ENCODE peak calls at places on chromosomes 6 and 20, in nine cellular contexts. V, O, F, C, Q, N, J, H and X are unnamed samples.
A peak's percentile ranks its signal among the peaks of the same experiment; 100 is the strongest.

GRCh38 chr20:1001981-1002681 is at the start of gene RSPO4:
- DNase-seq in V (no peak), O (no peak), F (no peak), C (no peak), Q (no peak), N (no peak), J (no peak), H (no peak), X (no peak)

GRCh38 chr6:44869321-44869897 is 458.7 kb upstream of the RUNX2 start:
- DNase-seq in V (no peak), O (no peak), F (no peak), C (no peak), Q (peak; percentile 2), N (no peak), J (no peak), H (no peak), X (no peak)

GRCh38 chr6:16498237-16498636 is 259.9 kb downstream of the GMPR start:
- DNase-seq in V (peak; percentile 27), O (no peak), F (no peak), C (no peak), Q (peak; percentile 86), N (no peak), J (no peak), H (no peak), X (no peak)

GRCh38 chr6:135291288-135292116 is 110.4 kb downstream of the MYB start:
- DNase-seq in V (peak; percentile 70), O (no peak), F (no peak), C (peak; percentile 12), Q (peak; percentile 21), N (peak; percentile 40), J (peak; percentile 64), H (peak; percentile 4), X (peak; percentile 31)

GRCh38 chr6:96795481-96795880 is 41.8 kb downstream of the GPR63 start:
- DNase-seq in V (no peak), O (no peak), F (no peak), C (no peak), Q (no peak), N (no peak), J (no peak), H (no peak), X (no peak)

GRCh38 chr6:37137201-37137880 is 32.6 kb upstream of the PIM1 start:
- DNase-seq in V (peak; percentile 99), O (peak; percentile 87), F (no peak), C (peak; percentile 68), Q (peak; percentile 96), N (peak; percentile 99), J (no peak), H (peak; percentile 98), X (peak; percentile 98)

GRCh38 chr6:143112837-143113236 is 52.1 kb downstream of the AIG1 start:
- DNase-seq in V (no peak), O (no peak), F (no peak), C (no peak), Q (no peak), N (no peak), J (no peak), H (no peak), X (no peak)

GRCh38 chr20:4973330-4974097 is 27.8 kb downstream of the SLC23A2 start:
- DNase-seq in V (peak; percentile 85), O (no peak), F (no peak), C (no peak), Q (no peak), N (peak; percentile 66), J (no peak), H (peak; percentile 87), X (peak; percentile 89)

GRCh38 chr6:28982476-28983266 is 22.4 kb downstream of the ZNF311 start:
- DNase-seq in V (peak; percentile 53), O (peak; percentile 22), F (no peak), C (no peak), Q (peak; percentile 65), N (peak; percentile 79), J (peak; percentile 90), H (peak; percentile 52), X (peak; percentile 73)

GRCh38 chr6:83341765-83342164 is 89.1 kb downstream of the ME1 start:
- DNase-seq in V (no peak), O (no peak), F (no peak), C (no peak), Q (no peak), N (no peak), J (no peak), H (no peak), X (peak; percentile 7)

GRCh38 chr20:33647603-33648395 is 14.3 kb upstream of the C20orf144 start:
- DNase-seq in V (peak; percentile 85), O (no peak), F (no peak), C (no peak), Q (peak; percentile 66), N (peak; percentile 95), J (no peak), H (peak; percentile 82), X (peak; percentile 75)

GRCh38 chr20:38776363-38776762 is 28.1 kb downstream of the ACTR5 start:
- DNase-seq in V (no peak), O (no peak), F (no peak), C (no peak), Q (no peak), N (no peak), J (no peak), H (no peak), X (no peak)

GRCh38 chr6:117513778-117514371 is 31.4 kb downstream of the DCBLD1 start:
- DNase-seq in V (peak; percentile 46), O (no peak), F (no peak), C (no peak), Q (no peak), N (no peak), J (no peak), H (no peak), X (no peak)

GRCh38 chr6:34350100-34350936 is 42.2 kb downstream of the NUDT3 start:
- DNase-seq in V (no peak), O (no peak), F (no peak), C (no peak), Q (no peak), N (no peak), J (no peak), H (peak; percentile 17), X (no peak)

GRCh38 chr6:7143161-7143974 is 35.6 kb downstream of the RREB1 start:
- DNase-seq in V (no peak), O (no peak), F (peak; percentile 38), C (no peak), Q (no peak), N (no peak), J (peak; percentile 91), H (no peak), X (no peak)

GRCh38 chr6:166988674-166989201 is 10.5 kb upstream of the CEP43 start:
- DNase-seq in V (peak; percentile 26), O (no peak), F (no peak), C (no peak), Q (no peak), N (no peak), J (no peak), H (no peak), X (no peak)

GRCh38 chr6:12504325-12504966 is 212.1 kb upstream of the PHACTR1 start:
- DNase-seq in V (no peak), O (peak; percentile 32), F (no peak), C (peak; percentile 48), Q (peak; percentile 25), N (no peak), J (peak; percentile 39), H (no peak), X (peak; percentile 41)

GRCh38 chr6:158259845-158260244 is 52.4 kb upstream of the TULP4 start:
- DNase-seq in V (no peak), O (no peak), F (no peak), C (no peak), Q (no peak), N (no peak), J (no peak), H (no peak), X (no peak)

GRCh38 chr6:159688977-159689376 is 4.1 kb downstream of the SOD2 start:
- DNase-seq in V (no peak), O (no peak), F (no peak), C (no peak), Q (no peak), N (no peak), J (no peak), H (no peak), X (no peak)
- H3K4me3 ChIP-seq in V (no peak overlapping the region), O (no peak overlapping the region), F (peak overlapping the region; percentile 2), C (no peak overlapping the region), Q (no peak overlapping the region), N (no peak overlapping the region), J (no peak overlapping the region), H (no peak overlapping the region), X (no peak overlapping the region)

DNA sequence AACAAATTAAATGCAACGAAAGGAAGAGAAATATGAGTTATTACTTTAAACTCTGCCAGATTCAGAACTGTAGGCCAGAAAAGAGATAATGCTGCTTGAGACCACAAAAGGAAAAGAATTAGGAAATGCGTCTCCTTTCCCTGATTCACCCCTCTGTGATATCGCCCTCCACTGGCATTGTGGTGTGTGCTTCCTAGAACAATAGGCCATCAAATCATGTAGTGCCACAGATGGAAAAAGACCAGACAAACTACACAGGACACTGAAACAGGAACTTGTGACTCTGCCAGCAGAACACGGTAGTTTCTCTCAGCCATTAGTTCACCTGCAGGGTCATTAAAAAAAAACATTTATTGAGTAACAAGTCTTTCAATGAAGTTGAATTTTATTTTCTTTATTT is 14.8 kb upstream of the LAMA4 start:
- DNase-seq in V (no peak), O (peak; percentile 39), F (no peak), C (no peak), Q (no peak), N (no peak), J (no peak), H (peak; percentile 64), X (peak; percentile 73)
- TF ChIP-seq CTCF in V (peak; percentile 19), O (peak; percentile 69), F (no peak), C (peak; percentile 43), Q (peak; percentile 8), N (peak; percentile 39), J (no peak), H (peak; percentile 67), X (peak; percentile 69)

GRCh38 chr20:51800132-51800721 is 2.1 kb downstream of the SALL4 start:
- DNase-seq in V (no peak), O (peak; percentile 80), F (peak; percentile 51), C (peak; percentile 35), Q (peak; percentile 8), N (peak; percentile 19), J (peak; percentile 41), H (peak; percentile 15), X (peak; percentile 16)

GRCh38 chr20:51799586-51799985 is 2.7 kb downstream of the SALL4 start:
- DNase-seq in V (no peak), O (no peak), F (no peak), C (no peak), Q (no peak), N (no peak), J (no peak), H (no peak), X (no peak)

GRCh38 chr20:51801220-51801991 is 915 bp downstream of the SALL4 start:
- DNase-seq in V (no peak), O (no peak), F (no peak), C (no peak), Q (no peak), N (no peak), J (no peak), H (no peak), X (no peak)

GRCh38 chr20:51802170-51802745 is at the start of gene SALL4:
- DNase-seq in V (peak; percentile 21), O (peak; percentile 27), F (no peak), C (no peak), Q (no peak), N (no peak), J (no peak), H (no peak), X (no peak)

GRCh38 chr20:51800769-51801219 is 1.5 kb downstream of the SALL4 start:
- DNase-seq in V (no peak), O (peak; percentile 12), F (no peak), C (no peak), Q (peak; percentile 7), N (peak; percentile 16), J (no peak), H (no peak), X (no peak)
- H3K4me3 ChIP-seq in V (peak overlapping the region; percentile 57), O (peak overlapping the region; percentile 56), F (peak overlapping the region; percentile 51), C (peak overlapping the region; percentile 57), Q (peak overlapping the region; percentile 35), N (peak overlapping the region; percentile 45), J (no peak overlapping the region), H (peak overlapping the region; percentile 66), X (peak overlapping the region; percentile 43)

GRCh38 chr6:72639920-72640621 is 18.2 kb downstream of the KCNQ5 start:
- DNase-seq in V (no peak), O (no peak), F (no peak), C (no peak), Q (no peak), N (no peak), J (no peak), H (no peak), X (no peak)
- TF ChIP-seq CTCF in V (no peak), O (no peak), F (no peak), C (no peak), Q (no peak), N (no peak), J (peak; percentile 31), H (no peak), X (no peak)